ENCODE peak calls at places on chromosomes 11 and 22, in four cellular contexts. S is HepG2, T is K562, Y is GM12878. K is an unnamed sample.

GRCh38 chr11:67633758-67634365 is 4.1 kb upstream of the NUDT8 start:
- DNase-seq in S (no peak), T (no peak), Y (no peak), K (no peak)

GRCh38 chr11:125110506-125110905 is 920 bp downstream of the TMEM218 start:
- DNase-seq in S (no peak), T (no peak), Y (no peak), K (no peak)

GRCh38 chr22:39839917-39840510 is 53.5 kb downstream of the ENTHD1 start:
- DNase-seq in S (no peak), T (peak), Y (peak), K (no peak)

GRCh38 chr22:23891726-23892125 is 2.5 kb upstream of the MIF start:
- DNase-seq in S (no peak), T (no peak), Y (no peak), K (no peak)

GRCh38 chr22:45977551-45978274 is 751 bp upstream of the WNT7B start:
- DNase-seq in S (no peak), T (no peak), Y (no peak), K (no peak)

GRCh38 chr11:8167796-8168195 is 1.0 kb downstream of the RIC3 start:
- DNase-seq in S (no peak), T (no peak), Y (no peak), K (no peak)

GRCh38 chr11:76592025-76592914 is 78.3 kb downstream of the LRRC32 start:
- DNase-seq in S (no peak), T (peak), Y (no peak), K (no peak)

GRCh38 chr22:24989541-24989951 is 37.0 kb downstream of the KIAA1671 start:
- DNase-seq in S (no peak), T (no peak), Y (no peak), K (no peak)

GRCh38 chr11:94544582-94544831 is 786 bp downstream of the FUT4 start:
- DNase-seq in S (no peak), T (no peak), Y (no peak), K (no peak)

GRCh38 chr22:25563757-25564319 is 637 bp upstream of the GRK3 start:
- DNase-seq in S (peak), T (no peak), Y (no peak), K (no peak)

GRCh38 chr11:3853935-3854659 is 1.4 kb upstream of the STIM1 start:
- DNase-seq in S (no peak), T (no peak), Y (peak), K (no peak)

GRCh38 chr11:6596237-6596877 is 7.1 kb downstream of the RRP8 start:
- DNase-seq in S (no peak), T (no peak), Y (no peak), K (no peak)

GRCh38 chr22:35804421-35804820 is 86.7 kb downstream of the APOL5 start:
- DNase-seq in S (no peak), T (no peak), Y (no peak), K (no peak)

GRCh38 chr11:96393753-96394348 is 4.0 kb downstream of the JRKL start:
- DNase-seq in S (peak), T (peak), Y (peak), K (peak)

GRCh38 chr11:68889948-68890446 is 13.6 kb downstream of the MRPL21 start:
- DNase-seq in S (no peak), T (peak), Y (no peak), K (peak)

GRCh38 chr22:25120093-25120561 is 79.5 kb upstream of the CRYBB3 start:
- DNase-seq in S (peak), T (no peak), Y (no peak), K (no peak)

GRCh38 chr22:33889748-33890147 is 30.5 kb downstream of the LARGE1 start:
- DNase-seq in S (no peak), T (no peak), Y (no peak), K (no peak)
- TF ChIP-seq BHLHE40 in S (no peak), T (no peak), Y (no peak), K (no peak)

GRCh38 chr22:20776624-20777405 is 2.9 kb downstream of the SERPIND1 start:
- DNase-seq in S (peak), T (no peak), Y (no peak), K (no peak)

GRCh38 chr22:20779014-20779812 is 5.3 kb downstream of the SERPIND1 start:
- DNase-seq in S (no peak), T (no peak), Y (no peak), K (no peak)

GRCh38 chr22:20775342-20775895 is 1.5 kb downstream of the SERPIND1 start:
- DNase-seq in S (no peak), T (no peak), Y (no peak), K (no peak)

GRCh38 chr22:20779813-20780148 is 5.9 kb downstream of the SERPIND1 start:
- DNase-seq in S (no peak), T (no peak), Y (no peak), K (no peak)

GRCh38 chr22:20777420-20778177 is 3.7 kb downstream of the SERPIND1 start:
- DNase-seq in S (peak), T (peak), Y (no peak), K (no peak)
- TF ChIP-seq FOXM1 in S (no peak), T (no peak), Y (no peak), K (no peak)

GRCh38 chr11:44301856-44302231 is 8.1 kb downstream of the ALX4 start:
- DNase-seq in S (no peak), T (peak), Y (no peak), K (no peak)

GRCh38 chr11:44298862-44299261 is 11.1 kb downstream of the ALX4 start:
- DNase-seq in S (no peak), T (no peak), Y (no peak), K (no peak)

GRCh38 chr11:44303401-44303938 is 6.5 kb downstream of the ALX4 start:
- DNase-seq in S (no peak), T (no peak), Y (no peak), K (no peak)

GRCh38 chr11:44304091-44305084 is 5.6 kb downstream of the ALX4 start:
- DNase-seq in S (no peak), T (no peak), Y (no peak), K (no peak)

GRCh38 chr11:44300881-44301855 is 8.8 kb downstream of the ALX4 start:
- DNase-seq in S (no peak), T (no peak), Y (no peak), K (no peak)
- TF ChIP-seq BHLHE40 in S (no peak), T (no peak), Y (no peak), K (no peak)

GRCh38 chr11:65558002-65558784 is at the start of gene LTBP3:
- DNase-seq in S (peak), T (peak), Y (no peak), K (peak)

GRCh38 chr11:65558785-65559509 is 788 bp upstream of the LTBP3 start:
- DNase-seq in S (no peak), T (no peak), Y (no peak), K (no peak)

GRCh38 chr11:65559535-65559934 is 1.4 kb upstream of the LTBP3 start:
- DNase-seq in S (no peak), T (no peak), Y (no peak), K (no peak)

GRCh38 chr11:65560555-65561418 is 2.6 kb upstream of the LTBP3 start:
- DNase-seq in S (no peak), T (no peak), Y (no peak), K (no peak)

GRCh38 chr11:65559951-65560537 is 1.9 kb upstream of the LTBP3 start:
- DNase-seq in S (peak), T (no peak), Y (no peak), K (no peak)
- TF ChIP-seq FOXM1 in S (no peak), T (no peak), Y (no peak), K (no peak)

GRCh38 chr11:118938491-118939411 is 13.0 kb upstream of the BCL9L start:
- DNase-seq in S (peak), T (no peak), Y (no peak), K (no peak)
- TF ChIP-seq BHLHE40 in S (no peak), T (no peak), Y (peak), K (no peak)

DNA sequence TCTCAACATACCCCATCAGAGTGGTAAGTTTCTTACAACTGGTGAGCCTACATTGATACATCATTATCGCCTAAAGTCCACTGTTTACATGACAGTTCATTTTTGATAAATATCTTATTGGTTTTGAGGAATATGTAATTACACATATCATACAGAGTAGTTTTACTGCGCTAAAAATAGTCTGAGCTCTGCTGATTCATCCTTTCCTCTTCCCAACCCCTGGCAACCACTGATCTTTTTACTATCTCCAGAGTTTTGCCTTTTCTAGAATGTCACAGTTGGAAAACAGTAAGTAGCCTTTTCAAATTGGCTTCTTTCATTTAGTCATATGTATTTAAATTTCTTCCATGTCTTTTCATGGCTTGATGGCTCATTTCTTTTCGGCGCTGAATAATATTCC is 112.8 kb downstream of the LARGE1 start:
- DNase-seq in S (no peak), T (no peak), Y (no peak), K (no peak)
- TF ChIP-seq FOXM1 in S (no peak), T (no peak), Y (no peak), K (no peak)

K was measured in HEK293T.